ENCODE peak calls at places on chromosomes 12 and 14, in eight cellular contexts. R, V, S, H, O, A, T and N are unnamed samples.

GRCh38 chr12:93430280-93430679 is 11.5 kb downstream of the UBE2N start:
- DNase-seq in R (no peak), V (no peak), S (no peak), H (no peak), O (no peak), A (no peak), T (no peak), N (no peak)

GRCh38 chr12:6724409-6724797 is 557 bp downstream of the COPS7A start:
- DNase-seq in R (peak; percentile 42), V (no peak), S (peak; percentile 33), H (no peak), O (peak; percentile 27), A (peak; percentile 72), T (no peak), N (no peak)

GRCh38 chr12:108289342-108290131 is 49.6 kb downstream of the CMKLR1 start:
- DNase-seq in R (no peak), V (no peak), S (no peak), H (peak; percentile 59), O (no peak), A (peak; percentile 93), T (no peak), N (peak; percentile 83)

GRCh38 chr12:32926963-32927362 is 30.4 kb upstream of the PKP2 start:
- DNase-seq in R (no peak), V (no peak), S (no peak), H (no peak), O (no peak), A (no peak), T (no peak), N (no peak)

GRCh38 chr12:26047401-26048226 is 77.2 kb downstream of the BHLHE41 start:
- DNase-seq in R (no peak), V (no peak), S (no peak), H (no peak), O (no peak), A (no peak), T (no peak), N (no peak)

GRCh38 chr12:130538343-130539095 is 177.6 kb downstream of the RIMBP2 start:
- DNase-seq in R (no peak), V (no peak), S (no peak), H (no peak), O (no peak), A (no peak), T (no peak), N (no peak)

GRCh38 chr12:48810817-48811453 is 7.4 kb upstream of the CACNB3 start:
- DNase-seq in R (peak; percentile 69), V (peak; percentile 80), S (no peak), H (no peak), O (no peak), A (no peak), T (no peak), N (no peak)

GRCh38 chr12:57611116-57611809 is at the start of gene ARHGEF25:
- DNase-seq in R (peak; percentile 48), V (peak; percentile 76), S (peak; percentile 73), H (peak; percentile 49), O (peak; percentile 53), A (peak; percentile 93), T (peak; percentile 92), N (peak; percentile 69)

GRCh38 chr14:96095581-96096476 is 56.7 kb downstream of the C14orf132 start:
- DNase-seq in R (peak; percentile 82), V (no peak), S (no peak), H (no peak), O (peak; percentile 64), A (no peak), T (no peak), N (peak; percentile 83)

GRCh38 chr14:60514378-60515243 is 5.7 kb downstream of the SIX6 start:
- DNase-seq in R (peak; percentile 51), V (no peak), S (no peak), H (no peak), O (no peak), A (no peak), T (peak; percentile 5), N (no peak)

GRCh38 chr12:105741786-105742566 is 396.8 kb downstream of the NUAK1 start:
- DNase-seq in R (no peak), V (no peak), S (no peak), H (no peak), O (no peak), A (no peak), T (no peak), N (no peak)

GRCh38 chr12:77344651-77345050 is 279.3 kb upstream of the E2F7 start:
- DNase-seq in R (no peak), V (no peak), S (no peak), H (no peak), O (no peak), A (no peak), T (no peak), N (no peak)

GRCh38 chr12:129966086-129966640 is 62.3 kb upstream of the TMEM132D start:
- DNase-seq in R (no peak), V (no peak), S (no peak), H (no peak), O (no peak), A (no peak), T (no peak), N (no peak)

GRCh38 chr12:32284561-32284960 is 114.8 kb upstream of the FGD4 start:
- DNase-seq in R (no peak), V (no peak), S (no peak), H (no peak), O (no peak), A (no peak), T (no peak), N (no peak)

GRCh38 chr14:24941719-24942118 is 108.2 kb downstream of the STXBP6 start:
- DNase-seq in R (no peak), V (no peak), S (peak; percentile 68), H (no peak), O (peak; percentile 66), A (no peak), T (no peak), N (no peak)

GRCh38 chr12:120132863-120133385 is 16.4 kb upstream of the RAB35 start:
- DNase-seq in R (no peak), V (no peak), S (peak; percentile 33), H (no peak), O (peak; percentile 43), A (no peak), T (no peak), N (no peak)

GRCh38 chr14:97948841-97949240 is 1151.7 kb downstream of the VRK1 start:
- DNase-seq in R (no peak), V (no peak), S (no peak), H (no peak), O (no peak), A (no peak), T (no peak), N (no peak)

GRCh38 chr12:121819212-121819949 is 15.6 kb downstream of the SETD1B start:
- DNase-seq in R (no peak), V (no peak), S (no peak), H (no peak), O (no peak), A (peak; percentile 62), T (no peak), N (no peak)

GRCh38 chr12:113683566-113683965 is 211.9 kb upstream of the LHX5 start:
- DNase-seq in R (no peak), V (no peak), S (no peak), H (no peak), O (no peak), A (no peak), T (no peak), N (no peak)

GRCh38 chr12:31491819-31492598 is 98.9 kb downstream of the DENND5B start:
- DNase-seq in R (peak; percentile 77), V (no peak), S (no peak), H (no peak), O (no peak), A (no peak), T (no peak), N (no peak)

GRCh38 chr12:79710707-79711483 is 20.1 kb upstream of the PAWR start:
- DNase-seq in R (no peak), V (no peak), S (no peak), H (no peak), O (no peak), A (no peak), T (no peak), N (no peak)

DNA sequence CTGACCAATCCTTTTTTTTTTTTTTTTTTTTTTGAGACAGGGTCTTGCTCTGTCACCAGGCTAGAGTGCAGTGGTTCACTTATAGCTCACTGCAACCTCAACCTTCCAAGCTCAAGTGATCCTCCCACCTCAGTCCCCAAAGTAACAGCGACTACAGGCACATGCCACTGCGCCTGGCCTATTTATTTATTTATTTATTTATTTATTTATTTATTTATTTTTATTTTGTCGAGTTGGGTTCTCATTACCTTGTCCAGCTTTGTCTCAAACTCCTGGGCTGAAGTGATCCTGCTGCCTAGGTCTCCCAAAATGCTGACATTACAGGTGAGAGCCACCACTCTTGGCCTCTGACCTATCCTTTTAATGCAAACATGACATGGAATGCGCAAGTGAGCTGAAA is 124.4 kb downstream of the GXYLT1 start:
- DNase-seq in R (no peak), V (no peak), S (no peak), H (no peak), O (no peak), A (no peak), T (no peak), N (no peak)
- TF ChIP-seq POLR2A in R (no peak), V (no peak), S (no peak), H (no peak), O (no peak), A (no peak), T (no peak), N (no peak)

GRCh38 chr12:14325716-14326343 is 39.7 kb upstream of the ATF7IP start:
- DNase-seq in R (no peak), V (no peak), S (no peak), H (no peak), O (no peak), A (no peak), T (no peak), N (no peak)

GRCh38 chr12:14322403-14322802 is 43.1 kb upstream of the ATF7IP start:
- DNase-seq in R (no peak), V (no peak), S (no peak), H (no peak), O (no peak), A (no peak), T (no peak), N (no peak)

GRCh38 chr12:14332482-14332881 is 33.0 kb upstream of the ATF7IP start:
- DNase-seq in R (no peak), V (no peak), S (no peak), H (no peak), O (no peak), A (no peak), T (no peak), N (no peak)

GRCh38 chr12:14327717-14328116 is 37.8 kb upstream of the ATF7IP start:
- DNase-seq in R (no peak), V (no peak), S (no peak), H (no peak), O (no peak), A (no peak), T (no peak), N (no peak)

GRCh38 chr12:14326699-14327098 is 38.8 kb upstream of the ATF7IP start:
- DNase-seq in R (no peak), V (no peak), S (no peak), H (no peak), O (no peak), A (no peak), T (no peak), N (no peak)
- TF ChIP-seq EP300 in R (no peak), V (no peak), S (no peak), H (no peak), O (no peak), A (no peak), T (no peak), N (no peak)

GRCh38 chr12:12696562-12697383 is 790 bp upstream of the GPR19 start:
- DNase-seq in R (peak; percentile 91), V (peak; percentile 89), S (peak; percentile 93), H (peak; percentile 85), O (peak; percentile 93), A (peak; percentile 94), T (peak; percentile 79), N (peak; percentile 95)
- TF ChIP-seq POLR2A in R (peak; percentile 39), V (peak; percentile 57), S (peak; percentile 87), H (peak; percentile 88), O (no peak), A (no peak), T (peak; percentile 64), N (peak; percentile 85)

GRCh38 chr14:70771781-70772212 is 37.5 kb downstream of the MAP3K9 start:
- DNase-seq in R (no peak), V (no peak), S (no peak), H (no peak), O (no peak), A (no peak), T (no peak), N (no peak)
- TF ChIP-seq EP300 in R (no peak), V (no peak), S (no peak), H (no peak), O (no peak), A (no peak), T (no peak), N (no peak)